ENCODE peak calls at places on chromosomes 6 and 20, in eight cellular contexts. G, P, N, J, V, H, O and T are unnamed samples.

GRCh38 chr6:112957526-112957916 is 610.4 kb downstream of the RFPL4B start:
- DNase-seq in G (no peak), P (no peak), O (no peak), V (no peak), N (no peak), H (no peak), J (no peak), T (no peak)

GRCh38 chr6:98894810-98895209 is 52.9 kb downstream of the FBXL4 start:
- DNase-seq in V (no peak), P (no peak), G (no peak), J (no peak), H (no peak), N (no peak), O (no peak), T (no peak)

GRCh38 chr20:32651537-32651936 is 22.2 kb downstream of the C20orf203 start:
- DNase-seq in O (no peak), G (no peak), V (no peak), N (no peak), H (no peak), J (peak), P (no peak), T (no peak)

GRCh38 chr20:13765868-13766416 is 18.8 kb downstream of the ESF1 start:
- DNase-seq in P (no peak), H (no peak), G (no peak), J (no peak), N (no peak), V (no peak), O (no peak), T (no peak)

GRCh38 chr20:51372176-51372803 is 170.2 kb downstream of the NFATC2 start:
- DNase-seq in N (peak), O (no peak), P (peak), H (peak), G (peak), V (peak), J (peak), T (peak)

GRCh38 chr20:25750765-25751696 is 54.4 kb upstream of the ZNF337 start:
- DNase-seq in V (no peak), G (peak), O (no peak), P (no peak), H (peak), J (peak), N (no peak), T (no peak)

GRCh38 chr6:88403486-88403885 is 237.3 kb upstream of the CNR1 start:
- DNase-seq in J (no peak), G (no peak), O (no peak), H (no peak), P (no peak), V (no peak), N (no peak), T (no peak)

GRCh38 chr6:108578595-108579038 is 17.9 kb downstream of the FOXO3 start:
- DNase-seq in G (no peak), P (no peak), J (no peak), N (no peak), V (no peak), O (no peak), H (no peak), T (no peak)

GRCh38 chr6:163392533-163392932 is 22.0 kb upstream of the QKI start:
- DNase-seq in H (no peak), V (no peak), O (no peak), N (no peak), J (peak), P (no peak), G (no peak), T (peak)

GRCh38 chr20:5486377-5487054 is 169.8 kb upstream of the PROKR2 start:
- DNase-seq in V (no peak), H (no peak), N (no peak), G (no peak), P (no peak), J (no peak), O (no peak), T (no peak)

GRCh38 chr6:151675746-151676459 is 131.6 kb upstream of the ESR1 start:
- DNase-seq in H (peak), P (peak), G (peak), J (peak), N (peak), V (no peak), O (no peak), T (peak)

GRCh38 chr6:170206317-170206621 is 84.6 kb downstream of the DLL1 start:
- DNase-seq in P (no peak), N (no peak), G (no peak), H (no peak), O (no peak), V (no peak), J (no peak), T (no peak)

GRCh38 chr20:47843886-47844567 is 58.7 kb upstream of the SULF2 start:
- DNase-seq in V (no peak), N (no peak), P (no peak), J (peak), O (no peak), H (no peak), G (no peak), T (no peak)

GRCh38 chr6:142635130-142635529 is 309.8 kb downstream of the HIVEP2 start:
- DNase-seq in G (no peak), H (no peak), N (no peak), V (no peak), O (no peak), P (no peak), J (no peak), T (no peak)

GRCh38 chr6:108118791-108119211 is 44.3 kb upstream of the OSTM1 start:
- DNase-seq in N (peak), G (no peak), P (no peak), H (no peak), O (no peak), J (no peak), V (no peak), T (no peak)

GRCh38 chr6:130559166-130559565 is 193.3 kb downstream of the TMEM200A start:
- DNase-seq in H (no peak), G (no peak), J (no peak), O (no peak), N (no peak), P (no peak), V (no peak), T (no peak)

GRCh38 chr20:32600681-32601237 is 15.6 kb upstream of the NOL4L start:
- DNase-seq in P (no peak), G (no peak), H (no peak), O (no peak), N (no peak), J (no peak), V (no peak), T (no peak)

GRCh38 chr6:82861121-82861520 is 204.5 kb downstream of the UBE3D start:
- DNase-seq in G (no peak), V (no peak), O (no peak), N (no peak), P (no peak), J (peak), H (no peak), T (no peak)

GRCh38 chr6:155352812-155353211 is 38.5 kb upstream of the TFB1M start:
- DNase-seq in G (peak), P (no peak), N (no peak), V (peak), H (no peak), J (no peak), O (peak), T (no peak)

GRCh38 chr6:11772109-11772830 is 6.3 kb downstream of the ADTRP start:
- DNase-seq in N (no peak), O (peak), V (peak), H (no peak), P (no peak), J (peak), G (peak), T (no peak)

GRCh38 chr6:56292505-56293181 is 45.3 kb upstream of the COL21A1 start:
- DNase-seq in P (peak), H (no peak), O (peak), N (peak), V (peak), G (peak), J (peak), T (peak)

GRCh38 chr6:3322366-3322890 is 63.7 kb downstream of the PSMG4 start:
- DNase-seq in J (no peak), N (peak), P (no peak), G (no peak), O (no peak), V (no peak), H (no peak), T (peak)

GRCh38 chr6:156687875-156688549 is 89.2 kb upstream of the ARID1B start:
- DNase-seq in J (peak), P (peak), O (no peak), N (peak), H (no peak), G (no peak), V (peak), T (peak)

GRCh38 chr6:127481628-127482027 is 22.4 kb upstream of the KIAA0408 start:
- DNase-seq in J (peak), V (no peak), H (no peak), P (no peak), N (no peak), O (no peak), G (no peak), T (no peak)

GRCh38 chr6:167571550-167571949 is 246.7 kb downstream of the TTLL2 start:
- DNase-seq in O (no peak), G (no peak), H (no peak), P (no peak), J (no peak), N (no peak), V (no peak), T (no peak)

GRCh38 chr6:137851669-137852068 is 15.4 kb upstream of the TNFAIP3 start:
- DNase-seq in N (no peak), O (no peak), G (no peak), V (no peak), J (peak), H (no peak), P (no peak), T (no peak)

GRCh38 chr6:150880336-150880735 is 14.8 kb downstream of the MTHFD1L start:
- DNase-seq in G (no peak), V (no peak), H (no peak), J (no peak), N (peak), P (no peak), O (no peak), T (no peak)

GRCh38 chr6:34045698-34046097 is 100.2 kb downstream of the GRM4 start:
- DNase-seq in O (no peak), J (no peak), G (no peak), V (no peak), N (no peak), H (no peak), P (no peak), T (no peak)